ENCODE peak calls at places on chromosomes 11 and 22, in seven cellular contexts. I is GM23248; B is CD8-positive, alpha-beta memory T cell; O is MM.1S; E is heart left ventricle; V is IMR-90; R is cardiac muscle cell. P is an unnamed sample.

GRCh38 chr11:133681901-133682300 is 149.6 kb upstream of the OPCML start:
- DNase-seq in V (no peak), R (no peak), B (no peak), I (no peak), E (no peak), O (no peak), P (no peak)

GRCh38 chr11:112834277-112834755 is 126.9 kb upstream of the NCAM1 start:
- DNase-seq in R (no peak), I (no peak), E (peak; percentile 76), B (no peak), O (no peak), V (no peak), P (peak; percentile 39)

GRCh38 chr11:84232511-84232910 is 946.3 kb upstream of the CCDC90B start:
- DNase-seq in R (no peak), I (no peak), V (no peak), O (no peak), E (no peak), B (no peak), P (no peak)

GRCh38 chr11:90434858-90435257 is 212.0 kb upstream of the CHORDC1 start:
- DNase-seq in R (no peak), I (no peak), O (no peak), B (no peak), E (no peak), V (no peak), P (no peak)

GRCh38 chr22:27409299-27409698 is 392.3 kb downstream of the MN1 start:
- DNase-seq in I (no peak), E (no peak), O (no peak), V (no peak), R (no peak), B (no peak), P (no peak)

GRCh38 chr11:28140689-28141455 is 32.7 kb downstream of the METTL15 start:
- DNase-seq in R (no peak), O (no peak), I (no peak), V (no peak), E (no peak), B (no peak), P (no peak)

GRCh38 chr11:19849947-19850593 is 137.4 kb downstream of the NAV2 start:
- DNase-seq in E (no peak), O (no peak), R (no peak), I (peak; percentile 35), V (peak; percentile 25), B (no peak), P (no peak)

GRCh38 chr11:35765211-35765610 is 102.6 kb downstream of the TRIM44 start:
- DNase-seq in O (no peak), R (no peak), E (no peak), V (peak; percentile 41), I (peak; percentile 47), B (no peak), P (no peak)

GRCh38 chr11:63530021-63530420 is 6.6 kb upstream of the PLAAT4 start:
- DNase-seq in V (no peak), R (no peak), B (no peak), I (no peak), O (no peak), E (no peak), P (no peak)

GRCh38 chr11:116563028-116563712 is 209.6 kb downstream of the BUD13 start:
- DNase-seq in O (no peak), V (peak; percentile 21), R (no peak), E (no peak), I (peak; percentile 76), B (no peak), P (no peak)

GRCh38 chr11:11973866-11974265 is 34.6 kb downstream of the DKK3 start:
- DNase-seq in I (no peak), V (peak; percentile 16), O (no peak), E (no peak), R (no peak), B (no peak), P (no peak)

GRCh38 chr11:115488945-115489344 is 15.3 kb downstream of the CADM1 start:
- DNase-seq in O (no peak), V (peak; percentile 94), I (no peak), R (no peak), B (no peak), E (no peak), P (no peak)

GRCh38 chr22:31177420-31178162 is 17.6 kb downstream of the RNF185 start:
- DNase-seq in I (peak; percentile 96), R (peak; percentile 65), B (no peak), O (no peak), V (peak; percentile 96), E (no peak), P (no peak)

GRCh38 chr11:69416746-69417145 is 64.7 kb upstream of the LINC01488 start:
- DNase-seq in O (no peak), R (no peak), E (no peak), I (no peak), V (no peak), B (no peak), P (no peak)

GRCh38 chr22:48672387-48672786 is 1155.3 kb downstream of the BRD1 start:
- DNase-seq in V (no peak), B (no peak), O (no peak), E (no peak), R (no peak), I (no peak), P (no peak)

GRCh38 chr11:8810331-8811301 is 100.4 kb upstream of the AKIP1 start:
- DNase-seq in B (no peak), O (peak; percentile 87), E (peak; percentile 88), R (peak; percentile 85), V (peak; percentile 81), I (peak; percentile 90), P (peak; percentile 83)

GRCh38 chr11:132471491-132471890 is 1060.8 kb downstream of the OPCML start:
- DNase-seq in I (peak; percentile 90), B (no peak), E (no peak), R (peak; percentile 37), V (no peak), O (no peak), P (no peak)

GRCh38 chr11:83042966-83043711 is 28.6 kb downstream of the RAB30 start:
- DNase-seq in O (no peak), R (peak; percentile 38), V (no peak), I (peak; percentile 36), B (no peak), E (no peak), P (no peak)

GRCh38 chr22:40593460-40594273 is 42.9 kb downstream of the MRTFA start:
- DNase-seq in B (no peak), E (no peak), O (peak; percentile 25), I (no peak), V (no peak), R (no peak), P (no peak)

GRCh38 chr22:40320687-40321086 is 25.6 kb upstream of the ADSL start:
- DNase-seq in E (no peak), I (no peak), V (no peak), R (no peak), B (no peak), O (no peak), P (no peak)

GRCh38 chr22:24894220-24894975 is 52.1 kb downstream of the LHFPL7 start:
- DNase-seq in V (peak; percentile 68), R (peak; percentile 96), B (no peak), E (peak; percentile 85), I (peak; percentile 96), O (peak; percentile 83), P (peak; percentile 87)

DNA sequence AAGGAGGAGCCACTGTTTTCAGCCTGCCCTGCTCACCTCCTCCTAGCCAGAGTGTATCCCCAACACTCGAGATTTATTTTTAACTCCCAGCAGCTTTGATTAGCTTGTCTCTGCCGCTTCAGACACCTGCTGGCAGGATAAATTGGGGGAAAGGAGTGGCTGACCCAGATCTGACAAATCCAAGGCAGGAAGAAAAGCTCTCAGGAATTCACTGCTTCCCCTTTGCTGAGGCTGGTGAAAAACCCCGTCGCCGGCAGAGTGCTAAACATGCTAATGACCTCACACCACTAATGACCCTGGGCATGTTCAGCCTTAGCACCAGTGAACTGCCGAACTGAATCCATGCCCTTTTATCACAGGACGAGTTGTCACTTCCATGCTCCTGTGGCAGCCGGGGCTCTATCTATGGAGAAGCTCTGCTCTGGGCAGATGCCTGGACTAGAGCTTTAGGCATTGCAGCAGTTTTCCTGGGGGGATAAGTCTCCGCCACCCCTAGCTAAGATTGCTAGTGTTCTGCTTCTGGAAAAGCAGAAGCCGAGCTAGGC is 52.2 kb downstream of the FEZ1 start:
- DNase-seq in R (no peak), V (no peak), E (no peak), O (no peak), I (no peak), B (no peak), P (no peak)
- H3K27ac ChIP-seq in R (peak overlapping the region; percentile 85), V (no peak overlapping the region), E (peak overlapping the region; percentile 63), O (no peak overlapping the region), I (no peak overlapping the region), B (no peak overlapping the region), P (no peak overlapping the region)

GRCh38 chr22:20595461-20595860 is 88.1 kb downstream of the MED15 start:
- DNase-seq in R (no peak), V (no peak), O (no peak), B (no peak), E (no peak), I (no peak), P (no peak)
- H3K36me3 ChIP-seq in R (no peaks in the 10 kb centered on the region), V (no peaks in the 10 kb centered on the region), O (no peaks in the 10 kb centered on the region), B (no peaks in the 10 kb centered on the region), E (no peaks in the 10 kb centered on the region), I (no peaks in the 10 kb centered on the region), P (no peaks in the 10 kb centered on the region)

GRCh38 chr11:64695548-64695947 is 27.4 kb downstream of the NRXN2 start:
- DNase-seq in B (no peak), I (no peak), V (no peak), E (no peak), O (no peak), R (no peak), P (no peak)
- H3K27me3 ChIP-seq in B (peaks cover 31% of the 10 kb centered on the region), I (peaks cover 55% of the 10 kb centered on the region), V (peaks cover 92% of the 10 kb centered on the region), E (peaks cover 13% of the 10 kb centered on the region), O (peaks cover 97% of the 10 kb centered on the region), R (peaks cover 58% of the 10 kb centered on the region), P (peaks cover 39% of the 10 kb centered on the region)

GRCh38 chr11:47282462-47282861 is 12.5 kb downstream of the MADD start:
- DNase-seq in O (no peak), E (no peak), B (no peak), V (no peak), R (no peak), I (no peak), P (no peak)

GRCh38 chr11:47280860-47281259 is 10.9 kb downstream of the MADD start:
- DNase-seq in O (no peak), V (no peak), I (no peak), E (no peak), R (no peak), B (no peak), P (no peak)

GRCh38 chr11:47278058-47278457 is 8.1 kb downstream of the MADD start:
- DNase-seq in B (no peak), V (no peak), R (peak; percentile 58), I (no peak), O (no peak), E (no peak), P (no peak)

GRCh38 chr11:47278769-47279168 is 8.8 kb downstream of the MADD start:
- DNase-seq in E (no peak), V (no peak), O (no peak), R (no peak), I (no peak), B (no peak), P (no peak)

GRCh38 chr11:47280099-47280498 is 10.2 kb downstream of the MADD start:
- DNase-seq in I (no peak), E (no peak), O (no peak), V (no peak), B (no peak), R (no peak), P (no peak)
- H3K27ac ChIP-seq in I (no peak overlapping the region), E (peak overlapping the region; percentile 42), O (no peak overlapping the region), V (no peak overlapping the region), B (no peak overlapping the region), R (peak overlapping the region; percentile 88), P (no peak overlapping the region)